ENCODE peak calls at places on chromosomes 2 and 18, in seven cellular contexts. B is A549; R is RPMI8226; C is MV-4-11; U is heart right ventricle; Z is GM04503; I is stimulated activated naive CD8-positive, alpha-beta T cell treated with anti-CD3 and anti-CD28 coated beads, Interleukin-15, amount 100 ng/mL, for 72 hours. L is an unnamed sample.

GRCh38 chr2:48799605-48800004 is 44.1 kb upstream of the LHCGR start:
- DNase-seq in B (no peak), R (no peak), C (no peak), U (no peak), Z (no peak), I (no peak), L (no peak)

GRCh38 chr2:68158134-68158447 is 403 bp downstream of the PNO1 start:
- DNase-seq in B (no peak), R (no peak), C (no peak), U (no peak), Z (no peak), I (no peak), L (no peak)

GRCh38 chr2:86352137-86352931 is 14.9 kb upstream of the REEP1 start:
- DNase-seq in B (no peak), R (no peak), C (no peak), U (no peak), Z (no peak), I (no peak), L (no peak)

GRCh38 chr2:200340527-200341224 is 34.2 kb downstream of the SPATS2L start:
- DNase-seq in B (no peak), R (no peak), C (no peak), U (no peak), Z (no peak), I (no peak), L (no peak)

GRCh38 chr2:18949871-18950597 is 360.7 kb upstream of the NT5C1B start:
- DNase-seq in B (peak; percentile 80), R (no peak), C (no peak), U (no peak), Z (peak; percentile 69), I (no peak), L (peak; percentile 70)

GRCh38 chr2:3535794-3536681 is 16.7 kb upstream of the ADI1 start:
- DNase-seq in B (peak; percentile 66), R (no peak), C (peak; percentile 58), U (peak; percentile 65), Z (peak; percentile 82), I (no peak), L (peak; percentile 87)

GRCh38 chr18:49510393-49511115 is 23.5 kb upstream of the C18orf32 start:
- DNase-seq in B (peak; percentile 54), R (peak; percentile 73), C (peak; percentile 37), U (peak; percentile 27), Z (no peak), I (peak; percentile 48), L (no peak)

GRCh38 chr18:30016179-30016578 is 1026.4 kb downstream of the DSC3 start:
- DNase-seq in B (no peak), R (no peak), C (no peak), U (no peak), Z (no peak), I (no peak), L (no peak)

GRCh38 chr2:46780801-46781445 is 134.7 kb downstream of the MCFD2 start:
- DNase-seq in B (no peak), R (no peak), C (no peak), U (peak; percentile 50), Z (no peak), I (no peak), L (no peak)

GRCh38 chr2:239396881-239397681 is 3.7 kb downstream of the HDAC4 start:
- DNase-seq in B (peak; percentile 25), R (peak; percentile 6), C (no peak), U (no peak), Z (no peak), I (peak; percentile 56), L (no peak)

GRCh38 chr18:48590678-48591077 is 51.8 kb downstream of the CTIF start:
- DNase-seq in B (peak; percentile 43), R (no peak), C (no peak), U (no peak), Z (peak; percentile 72), I (no peak), L (peak; percentile 69)

GRCh38 chr18:47710451-47710850 is 220.0 kb downstream of the SMAD2 start:
- DNase-seq in B (no peak), R (no peak), C (no peak), U (no peak), Z (no peak), I (no peak), L (no peak)

GRCh38 chr2:65660340-65660739 is 227.9 kb upstream of the SPRED2 start:
- DNase-seq in B (no peak), R (no peak), C (no peak), U (no peak), Z (no peak), I (no peak), L (no peak)

GRCh38 chr2:8541223-8541622 is 140.6 kb upstream of the ID2 start:
- DNase-seq in B (no peak), R (no peak), C (no peak), U (no peak), Z (no peak), I (no peak), L (no peak)

GRCh38 chr2:170224692-170225091 is 46.7 kb downstream of the MYO3B start:
- DNase-seq in B (no peak), R (no peak), C (no peak), U (no peak), Z (no peak), I (no peak), L (no peak)

GRCh38 chr2:37873229-37873628 is 51.9 kb upstream of the RMDN2 start:
- DNase-seq in B (no peak), R (no peak), C (no peak), U (peak; percentile 69), Z (no peak), I (no peak), L (no peak)

GRCh38 chr2:221289389-221289788 is 282.7 kb downstream of the EPHA4 start:
- DNase-seq in B (no peak), R (no peak), C (no peak), U (no peak), Z (no peak), I (no peak), L (peak; percentile 22)

GRCh38 chr18:79867666-79868065 is 69.9 kb downstream of the KCNG2 start:
- DNase-seq in B (no peak), R (no peak), C (no peak), U (no peak), Z (no peak), I (no peak), L (no peak)

GRCh38 chr2:9681427-9681817 is 50.6 kb upstream of the YWHAQ start:
- DNase-seq in B (no peak), R (no peak), C (peak; percentile 63), U (no peak), Z (no peak), I (no peak), L (no peak)

L was measured in BJ.